ENCODE peak calls at places on chromosomes 4 and X, in nine cellular contexts. V is esophagus muscularis mucosa, H is RWPE1, B is aorta, M is left ventricle myocardium inferior, E is uterus, F is hepatocyte, I is HL-60, A is mammary epithelial cell. R is an unnamed sample.

GRCh38 chrX:134406230-134406794 is 53.7 kb upstream of the HPRT1 start:
- DNase-seq in E (no peak), H (no peak), M (no peak), I (no peak), F (peak), B (no peak), A (no peak), V (no peak), R (no peak)

GRCh38 chrX:104707042-104707441 is 141.0 kb downstream of the IL1RAPL2 start:
- DNase-seq in I (no peak), F (no peak), M (no peak), V (no peak), A (no peak), E (no peak), B (no peak), H (no peak), R (no peak)

GRCh38 chr4:76630748-76631147 is 195.7 kb downstream of the SHROOM3 start:
- DNase-seq in E (no peak), B (no peak), A (no peak), H (no peak), M (no peak), V (no peak), I (no peak), F (no peak), R (no peak)

GRCh38 chr4:109494538-109494937 is 60.9 kb downstream of the SEC24B start:
- DNase-seq in B (no peak), I (no peak), E (no peak), M (no peak), A (no peak), H (no peak), F (no peak), V (no peak), R (no peak)

GRCh38 chr4:41426523-41426922 is 111.4 kb upstream of the LIMCH1 start:
- DNase-seq in V (no peak), B (no peak), M (no peak), E (no peak), A (no peak), I (no peak), H (no peak), F (no peak), R (no peak)

GRCh38 chr4:40828661-40829060 is 78.9 kb downstream of the NSUN7 start:
- DNase-seq in H (no peak), M (no peak), E (no peak), I (no peak), B (no peak), V (no peak), A (no peak), F (no peak), R (no peak)

GRCh38 chr4:181564616-181565015 is 678.6 kb upstream of the TENM3 start:
- DNase-seq in B (no peak), V (no peak), I (no peak), H (no peak), F (no peak), E (no peak), M (no peak), A (no peak), R (no peak)

GRCh38 chr4:55409468-55410171 is 13.9 kb downstream of the TMEM165 start:
- DNase-seq in B (peak), E (no peak), V (no peak), A (no peak), H (no peak), F (no peak), I (peak), M (no peak), R (no peak)

GRCh38 chr4:55528495-55528894 is 18.2 kb downstream of the CLOCK start:
- DNase-seq in B (no peak), E (no peak), V (no peak), I (no peak), M (no peak), A (no peak), F (no peak), H (no peak), R (no peak)

GRCh38 chrX:129741880-129742758 is 3.3 kb downstream of the XPNPEP2 start:
- DNase-seq in I (no peak), A (no peak), V (no peak), F (no peak), H (no peak), M (no peak), E (no peak), B (no peak), R (no peak)

GRCh38 chrX:129979207-129979920 is 3.1 kb upstream of the BCORL1 start:
- DNase-seq in E (peak), A (no peak), I (no peak), V (no peak), B (no peak), H (no peak), F (no peak), M (no peak), R (no peak)

GRCh38 chr4:15598644-15599043 is 56.5 kb downstream of the FBXL5 start:
- DNase-seq in B (no peak), F (no peak), E (no peak), H (no peak), I (no peak), M (no peak), A (no peak), V (no peak), R (no peak)

GRCh38 chr4:113260671-113261070 is 211.2 kb downstream of the ANK2 start:
- DNase-seq in H (no peak), E (no peak), F (no peak), V (no peak), M (no peak), A (no peak), B (no peak), I (no peak), R (no peak)

GRCh38 chr4:25767877-25768475 is 94.8 kb downstream of the SEL1L3 start:
- DNase-seq in H (peak), B (peak), E (peak), F (peak), V (no peak), I (peak), M (peak), A (peak), R (no peak)

GRCh38 chr4:722181-722725 is 16.6 kb downstream of the PCGF3 start:
- DNase-seq in V (no peak), F (no peak), H (no peak), A (no peak), M (no peak), E (no peak), I (no peak), B (no peak), R (no peak)
- H3K27ac ChIP-seq in V (no peak), F (no peak), H (peak), A (no peak), M (no peak), E (no peak), I (no peak), B (no peak), R (no peak)

GRCh38 chrX:50973199-50973598 is 62.7 kb downstream of the BMP15 start:
- DNase-seq in F (no peak), M (no peak), I (no peak), A (no peak), E (no peak), V (no peak), H (no peak), B (no peak), R (no peak)
- H3K27ac ChIP-seq in F (no peak), M (no peak), I (no peak), A (no peak), E (no peak), V (no peak), H (no peak), B (no peak), R (no peak)

GRCh38 chr4:94116842-94117241 is 90.8 kb upstream of the SMARCAD1 start:
- DNase-seq in V (no peak), B (no peak), E (no peak), A (no peak), M (no peak), H (no peak), F (no peak), I (no peak), R (no peak)
- H3K27ac ChIP-seq in V (no peak), B (no peak), E (no peak), A (no peak), M (no peak), H (no peak), F (no peak), I (no peak), R (no peak)

GRCh38 chr4:78939667-78940008 is 400 bp upstream of the PAQR3 start:
- DNase-seq in B (no peak), E (no peak), V (no peak), F (no peak), H (no peak), M (no peak), I (no peak), A (no peak), R (no peak)

GRCh38 chr4:78937837-78938236 is 1.4 kb downstream of the PAQR3 start:
- DNase-seq in E (no peak), H (no peak), I (no peak), M (no peak), A (peak), B (no peak), F (no peak), V (no peak), R (no peak)

GRCh38 chr4:78938868-78939666 is at the start of gene PAQR3:
- DNase-seq in H (peak), B (peak), E (peak), A (peak), I (peak), V (no peak), M (peak), F (peak), R (peak)

GRCh38 chr4:78936989-78937388 is 2.2 kb downstream of the PAQR3 start:
- DNase-seq in A (no peak), F (no peak), I (no peak), V (no peak), B (no peak), M (no peak), H (no peak), E (no peak), R (no peak)

DNA sequence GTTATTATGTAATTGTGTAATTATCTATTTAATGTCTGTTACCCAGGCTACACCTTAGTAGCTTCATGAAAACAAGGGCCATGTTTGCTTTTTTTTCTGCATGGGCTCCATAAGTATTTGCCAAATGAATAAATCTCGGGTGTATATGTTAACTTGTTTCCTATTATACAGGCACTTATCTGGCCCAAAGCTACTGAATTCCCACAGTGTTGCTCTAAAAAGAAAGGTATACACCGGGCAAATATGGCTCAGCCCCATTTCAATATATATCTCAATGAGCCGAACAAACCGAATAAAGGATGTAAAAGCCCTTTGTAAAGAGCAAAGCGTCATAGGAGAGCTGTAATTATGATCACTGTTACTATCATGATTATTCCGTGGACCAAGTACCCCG is 767 bp downstream of the PAQR3 start:
- DNase-seq in A (no peak), F (no peak), I (no peak), B (no peak), M (no peak), V (no peak), H (no peak), E (no peak), R (no peak)
- H3K27ac ChIP-seq in A (peak), F (no peak), I (peak), B (no peak), M (no peak), V (peak), H (peak), E (peak), R (no peak)

GRCh38 chrX:110806145-110806544 is 10.5 kb upstream of the CHRDL1 start:
- DNase-seq in E (no peak), M (no peak), V (no peak), H (no peak), F (no peak), B (no peak), I (no peak), A (peak), R (no peak)

GRCh38 chrX:110803506-110803905 is 7.9 kb upstream of the CHRDL1 start:
- DNase-seq in M (no peak), B (no peak), A (peak), H (no peak), V (no peak), I (no peak), E (no peak), F (no peak), R (no peak)
- H3K27ac ChIP-seq in M (no peak), B (no peak), A (no peak), H (no peak), V (peak), I (no peak), E (no peak), F (no peak), R (no peak)

DNA sequence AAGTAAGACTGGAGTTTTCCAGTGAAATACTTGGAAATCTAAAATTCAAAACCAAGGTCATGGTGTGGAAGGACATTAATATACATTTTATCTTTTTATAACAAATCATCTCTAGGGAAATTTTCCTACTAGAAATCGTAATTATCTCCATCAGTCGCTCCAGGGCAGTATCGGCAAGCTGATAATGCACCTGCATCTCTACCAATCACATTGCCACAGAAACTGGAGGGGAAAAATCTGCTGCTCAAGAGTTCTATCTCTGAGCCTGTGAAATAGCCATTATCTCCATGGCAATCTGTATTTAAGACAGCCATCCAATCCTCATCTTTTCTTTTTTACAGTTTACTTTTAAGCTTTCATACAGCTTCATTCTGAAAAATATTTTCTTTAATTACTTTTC is 538.3 kb upstream of the GALNT7 start:
- DNase-seq in F (no peak), A (no peak), H (no peak), E (no peak), M (no peak), B (no peak), V (no peak), I (no peak), R (no peak)
- H3K27ac ChIP-seq in F (no peak), A (no peak), H (no peak), E (no peak), M (no peak), B (no peak), V (no peak), I (no peak), R (no peak)

DNA sequence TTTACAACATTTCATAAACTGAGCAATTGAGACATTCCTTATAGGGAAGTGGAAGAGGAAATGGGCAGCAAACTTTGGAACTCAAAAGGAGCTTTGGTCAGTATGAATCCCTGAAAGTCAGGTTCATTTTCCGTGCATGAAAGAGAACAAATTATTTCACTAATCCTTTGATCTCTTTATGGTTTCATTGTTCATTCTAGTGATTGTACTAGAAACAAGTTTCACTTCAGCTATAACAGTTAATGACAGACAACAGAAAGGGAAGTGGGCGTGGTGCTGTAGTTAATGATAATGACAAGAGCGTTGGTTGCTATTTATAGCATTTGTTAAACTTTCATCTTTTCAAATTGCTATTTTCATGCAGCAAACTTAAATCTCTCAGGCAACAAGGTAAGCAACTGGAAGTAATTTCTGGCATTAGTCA is 98.3 kb downstream of the AREG start:
- DNase-seq in B (no peak), F (peak), V (no peak), E (no peak), A (no peak), I (peak), M (no peak), H (no peak), R (no peak)
- H3K27ac ChIP-seq in B (no peak), F (peak), V (peak), E (no peak), A (peak), I (no peak), M (no peak), H (no peak), R (peak)

GRCh38 chr4:4289055-4289454 is 899 bp downstream of the LYAR start:
- DNase-seq in E (no peak), I (no peak), A (no peak), H (no peak), F (no peak), V (no peak), M (no peak), B (no peak), R (no peak)
- H3K27ac ChIP-seq in E (no peak), I (peak), A (no peak), H (no peak), F (no peak), V (no peak), M (no peak), B (no peak), R (peak)